ENCODE peak calls at places on chromosomes 2 and 18, in four cellular contexts. B is iris pigment epithelial cell, M is nephron progenitor cell, T is COR-L47. I is an unnamed sample.

GRCh38 chr2:24919977-24920812 is at the start of gene ADCY3:
- DNase-seq in T (peak), M (peak), B (peak), I (peak)

GRCh38 chr2:144414324-144414845 is 105.5 kb downstream of the ZEB2 start:
- DNase-seq in M (no peak), T (no peak), B (peak), I (no peak)

GRCh38 chr2:15557947-15558346 is 3.2 kb downstream of the NBAS start:
- DNase-seq in M (no peak), T (peak), B (peak), I (no peak)

GRCh38 chr18:78905334-78905733 is 74.3 kb upstream of the SALL3 start:
- DNase-seq in M (no peak), B (no peak), T (no peak), I (no peak)

GRCh38 chr2:232126301-232127085 is 165.0 kb downstream of the DIS3L2 start:
- DNase-seq in T (no peak), B (no peak), M (peak), I (peak)

GRCh38 chr2:64400103-64400728 is 53.7 kb upstream of the LGALSL start:
- DNase-seq in M (no peak), T (no peak), B (peak), I (peak)

GRCh38 chr2:207223051-207223450 is 57.3 kb upstream of the KLF7 start:
- DNase-seq in M (no peak), B (peak), T (no peak), I (no peak)

GRCh38 chr2:234306426-234307173 is 190.3 kb downstream of the ARL4C start:
- DNase-seq in B (no peak), M (no peak), T (no peak), I (no peak)

GRCh38 chr2:239945751-239946569 is 79.2 kb downstream of the NDUFA10 start:
- DNase-seq in T (no peak), B (no peak), M (no peak), I (no peak)

GRCh38 chr2:232013701-232014353 is 52.3 kb downstream of the DIS3L2 start:
- DNase-seq in M (no peak), B (peak), T (no peak), I (no peak)

GRCh38 chr2:17620280-17620679 is 79.8 kb downstream of the VSNL1 start:
- DNase-seq in M (no peak), B (peak), T (peak), I (no peak)

GRCh38 chr2:240638517-240639160 is 13.4 kb downstream of the GPR35 start:
- DNase-seq in T (no peak), M (no peak), B (no peak), I (no peak)

GRCh38 chr2:65661980-65662653 is 229.7 kb upstream of the SPRED2 start:
- DNase-seq in T (no peak), B (no peak), M (peak), I (peak)

GRCh38 chr2:96485751-96486643 is 19.2 kb downstream of the NEURL3 start:
- DNase-seq in T (no peak), B (peak), M (no peak), I (peak)

GRCh38 chr2:206083602-206084467 is 2.1 kb downstream of the INO80D start:
- DNase-seq in T (peak), M (peak), B (no peak), I (peak)

GRCh38 chr2:235940330-235940729 is 227.9 kb downstream of the GBX2 start:
- DNase-seq in T (no peak), B (peak), M (no peak), I (no peak)

GRCh38 chr2:121479882-121480522 is 50.7 kb upstream of the RNU4ATAC start:
- DNase-seq in T (no peak), B (peak), M (no peak), I (peak)

GRCh38 chr2:207879536-207879935 is 109.8 kb upstream of the FZD5 start:
- DNase-seq in T (no peak), M (no peak), B (peak), I (no peak)

GRCh38 chr2:60552096-60552850 is 1.2 kb downstream of the BCL11A start:
- DNase-seq in T (peak), B (no peak), M (peak), I (peak)

GRCh38 chr2:8606226-8606625 is 75.6 kb upstream of the ID2 start:
- DNase-seq in B (no peak), T (no peak), M (no peak), I (no peak)

GRCh38 chr2:70141754-70142589 is 48.8 kb downstream of the C2orf42 start:
- DNase-seq in B (peak), T (peak), M (peak), I (peak)

GRCh38 chr2:110755494-110756078 is 23.2 kb downstream of the ACOXL start:
- DNase-seq in T (no peak), M (no peak), B (no peak), I (no peak)

GRCh38 chr2:200786826-200787225 is 24.9 kb upstream of the BZW1 start:
- DNase-seq in B (peak), T (no peak), M (no peak), I (no peak)

GRCh38 chr18:36761186-36761698 is 67.6 kb downstream of the TPGS2 start:
- DNase-seq in M (no peak), T (no peak), B (no peak), I (no peak)

GRCh38 chr2:233832414-233832813 is 21.9 kb downstream of the HJURP start:
- DNase-seq in B (peak), T (no peak), M (no peak), I (no peak)

GRCh38 chr18:58670561-58671121 is 624 bp upstream of the MALT1 start:
- DNase-seq in M (peak), B (peak), T (no peak), I (peak)

GRCh38 chr2:174666786-174667369 is 69.3 kb upstream of the WIPF1 start:
- DNase-seq in M (no peak), B (no peak), T (no peak), I (no peak)

GRCh38 chr2:216560695-216561370 is 62.2 kb downstream of the RPL37A start:
- DNase-seq in B (peak), M (no peak), T (no peak), I (no peak)

GRCh38 chr2:198203306-198203705 is 398.9 kb downstream of the PLCL1 start:
- DNase-seq in T (no peak), B (no peak), M (no peak), I (no peak)

GRCh38 chr2:5392658-5393057 is 299.5 kb upstream of the SOX11 start:
- DNase-seq in B (peak), M (no peak), T (no peak), I (no peak)

GRCh38 chr2:31539505-31539904 is 41.2 kb downstream of the SRD5A2 start:
- DNase-seq in T (no peak), B (no peak), M (no peak), I (no peak)

GRCh38 chr2:113225505-113226259 is 51.9 kb downstream of the PSD4 start:
- DNase-seq in B (peak), M (peak), T (peak), I (peak)

GRCh38 chr2:192535956-192536685 is 341.4 kb upstream of the TMEFF2 start:
- DNase-seq in M (no peak), T (no peak), B (peak), I (no peak)

GRCh38 chr2:160246356-160246755 is 46.3 kb upstream of the ITGB6 start:
- DNase-seq in B (peak), M (no peak), T (no peak), I (no peak)

GRCh38 chr18:63179422-63179821 is 140.1 kb downstream of the BCL2 start:
- DNase-seq in T (no peak), M (no peak), B (no peak), I (no peak)

GRCh38 chr2:205580591-205580990 is 101.7 kb upstream of the NRP2 start:
- DNase-seq in M (no peak), B (peak), T (no peak), I (no peak)

GRCh38 chr2:120014231-120014990 is 1.5 kb downstream of the EPB41L5 start:
- DNase-seq in T (no peak), B (no peak), M (no peak), I (peak)

GRCh38 chr2:111120253-111121027 is at the start of gene BCL2L11:
- DNase-seq in B (peak), M (peak), T (peak), I (peak)

GRCh38 chr2:241632478-241633325 is 4.3 kb downstream of the THAP4 start:
- DNase-seq in B (no peak), M (no peak), T (no peak), I (no peak)

I was measured in left kidney.